ENCODE peak calls at places on chromosomes 11 and 22, in four cellular contexts. S is A172, D is fibroblast of gingiva, L is tibial artery. J is an unnamed sample.

GRCh38 chr11:134022748-134023147 is 46.1 kb upstream of the JAM3 start:
- DNase-seq in S (no peak), D (no peak), L (no peak), J (no peak)

GRCh38 chr11:33227578-33228261 is 29.5 kb upstream of the HIPK3 start:
- DNase-seq in S (no peak), D (peak; percentile 78), L (no peak), J (peak; percentile 67)

GRCh38 chr11:13288375-13289029 is 10.9 kb downstream of the BMAL1 start:
- DNase-seq in S (no peak), D (no peak), L (no peak), J (no peak)

GRCh38 chr11:128890543-128891409 is at the start of gene KCNJ5:
- DNase-seq in S (no peak), D (peak; percentile 9), L (no peak), J (no peak)

GRCh38 chr11:61949169-61950034 is 749 bp upstream of the BEST1 start:
- DNase-seq in S (peak; percentile 79), D (peak; percentile 95), L (peak; percentile 91), J (peak; percentile 90)

GRCh38 chr11:6647836-6648235 is 7.8 kb downstream of the DCHS1 start:
- DNase-seq in S (no peak), D (no peak), L (no peak), J (no peak)

GRCh38 chr22:25564979-25565677 is 653 bp downstream of the GRK3 start:
- DNase-seq in S (no peak), D (no peak), L (no peak), J (no peak)

GRCh38 chr22:33544707-33545106 is 375.6 kb downstream of the LARGE1 start:
- DNase-seq in S (no peak), D (no peak), L (no peak), J (no peak)

GRCh38 chr11:67482275-67482735 is 521 bp upstream of the AIP start:
- DNase-seq in S (no peak), D (no peak), L (peak; percentile 62), J (no peak)

GRCh38 chr22:46044718-46045458 is 67.9 kb upstream of the WNT7B start:
- DNase-seq in S (no peak), D (no peak), L (no peak), J (no peak)

J was measured in skeletal muscle cell.